ENCODE peak calls at places on chromosomes 3 and 15, in ten cellular contexts. K is CD4-positive, CD25-positive, alpha-beta regulatory T cell; P is upper lobe of right lung; M is breast epithelium; Z is CD8-positive, alpha-beta T cell; O is GM23248; Q is CD4-positive, alpha-beta T cell; L is A549; H is transverse colon; N is mesenchymal stem cell. S is an unnamed sample.

GRCh38 chr3:29282431-29283296 is 1.8 kb downstream of the RBMS3 start:
- DNase-seq in K (peak), P (no peak), M (no peak), Z (no peak), O (peak), Q (no peak), L (no peak), H (no peak), N (peak), S (no peak)

GRCh38 chr3:81851166-81851565 is 89.7 kb upstream of the GBE1 start:
- DNase-seq in K (no peak), P (no peak), M (no peak), Z (no peak), O (no peak), Q (no peak), L (no peak), H (no peak), N (no peak), S (no peak)

GRCh38 chr3:77467702-77468407 is 428.0 kb downstream of the ROBO2 start:
- DNase-seq in K (no peak), P (no peak), M (no peak), Z (no peak), O (peak), Q (no peak), L (no peak), H (no peak), N (no peak), S (no peak)

GRCh38 chr15:68154923-68155559 is 50.1 kb downstream of the CALML4 start:
- DNase-seq in K (peak), P (no peak), M (no peak), Z (peak), O (peak), Q (peak), L (peak), H (peak), N (peak), S (no peak)

GRCh38 chr3:41836360-41837134 is 125.4 kb downstream of the ULK4 start:
- DNase-seq in K (peak), P (no peak), M (no peak), Z (no peak), O (no peak), Q (no peak), L (no peak), H (no peak), N (no peak), S (no peak)

GRCh38 chr15:73438651-73439050 is 4.3 kb upstream of the REC114 start:
- DNase-seq in K (no peak), P (no peak), M (no peak), Z (no peak), O (no peak), Q (no peak), L (no peak), H (no peak), N (no peak), S (no peak)

GRCh38 chr3:39404943-39405686 is 1.4 kb upstream of the RPSA start:
- DNase-seq in K (no peak), P (no peak), M (no peak), Z (no peak), O (no peak), Q (no peak), L (no peak), H (no peak), N (no peak), S (no peak)

GRCh38 chr3:15753056-15753710 is 44.6 kb downstream of the ANKRD28 start:
- DNase-seq in K (no peak), P (no peak), M (no peak), Z (no peak), O (no peak), Q (no peak), L (no peak), H (no peak), N (no peak), S (no peak)

GRCh38 chr15:70029297-70029701 is 68.4 kb downstream of the TLE3 start:
- DNase-seq in K (no peak), P (peak), M (no peak), Z (no peak), O (no peak), Q (no peak), L (no peak), H (no peak), N (no peak), S (no peak)

GRCh38 chr3:153038779-153039178 is 123.2 kb upstream of the RAP2B start:
- DNase-seq in K (no peak), P (no peak), M (no peak), Z (no peak), O (peak), Q (no peak), L (no peak), H (peak), N (no peak), S (no peak)

GRCh38 chr15:28246605-28247004 is 75.4 kb downstream of the HERC2 start:
- DNase-seq in K (no peak), P (no peak), M (no peak), Z (no peak), O (no peak), Q (no peak), L (no peak), H (no peak), N (no peak), S (no peak)

GRCh38 chr15:75140080-75140879 is 61.4 kb upstream of the C15orf39 start:
- DNase-seq in K (no peak), P (no peak), M (no peak), Z (no peak), O (no peak), Q (no peak), L (no peak), H (no peak), N (no peak), S (no peak)

GRCh38 chr3:74067296-74067695 is 442.6 kb upstream of the PDZRN3 start:
- DNase-seq in K (no peak), P (no peak), M (no peak), Z (no peak), O (peak), Q (no peak), L (no peak), H (no peak), N (peak), S (no peak)

GRCh38 chr15:69623521-69624513 is 171.2 kb downstream of the RPLP1 start:
- DNase-seq in K (no peak), P (no peak), M (no peak), Z (no peak), O (peak), Q (no peak), L (no peak), H (no peak), N (no peak), S (no peak)

GRCh38 chr15:42289166-42289565 is 15.9 kb upstream of the TMEM87A start:
- DNase-seq in K (no peak), P (no peak), M (no peak), Z (no peak), O (peak), Q (no peak), L (no peak), H (no peak), N (no peak), S (no peak)

GRCh38 chr15:51097553-51098330 is 3.0 kb upstream of the TNFAIP8L3 start:
- DNase-seq in K (no peak), P (no peak), M (no peak), Z (no peak), O (peak), Q (no peak), L (no peak), H (no peak), N (peak), S (no peak)

GRCh38 chr3:193250492-193250891 is 9.5 kb downstream of the PLAAT1 start:
- DNase-seq in K (no peak), P (no peak), M (no peak), Z (no peak), O (no peak), Q (no peak), L (no peak), H (no peak), N (no peak), S (no peak)

GRCh38 chr15:69939513-69940440 is 157.9 kb downstream of the TLE3 start:
- DNase-seq in K (no peak), P (no peak), M (peak), Z (no peak), O (no peak), Q (no peak), L (no peak), H (no peak), N (no peak), S (no peak)

GRCh38 chr3:101635954-101636798 is 40.8 kb downstream of the ZBTB11 start:
- DNase-seq in K (peak), P (peak), M (no peak), Z (peak), O (peak), Q (peak), L (peak), H (peak), N (peak), S (peak)

GRCh38 chr15:29528276-29528675 is 258.7 kb upstream of the NSMCE3 start:
- DNase-seq in K (no peak), P (no peak), M (no peak), Z (no peak), O (no peak), Q (no peak), L (no peak), H (no peak), N (no peak), S (no peak)

GRCh38 chr3:147392083-147392916 is 14.0 kb downstream of the ZIC4 start:
- DNase-seq in K (no peak), P (no peak), M (no peak), Z (no peak), O (peak), Q (no peak), L (no peak), H (no peak), N (no peak), S (peak)

GRCh38 chr3:76410762-76411281 is 625.5 kb upstream of the ZNF717 start:
- DNase-seq in K (no peak), P (no peak), M (no peak), Z (no peak), O (peak), Q (no peak), L (no peak), H (no peak), N (no peak), S (no peak)

GRCh38 chr3:45078910-45079522 is 52.9 kb downstream of the CLEC3B start:
- DNase-seq in K (peak), P (no peak), M (no peak), Z (no peak), O (peak), Q (no peak), L (no peak), H (peak), N (peak), S (no peak)

GRCh38 chr3:53328750-53329149 is 18.6 kb downstream of the DCP1A start:
- DNase-seq in K (no peak), P (no peak), M (no peak), Z (no peak), O (no peak), Q (no peak), L (no peak), H (no peak), N (peak), S (no peak)

GRCh38 chr3:55270976-55271375 is 216.1 kb downstream of the WNT5A start:
- DNase-seq in K (no peak), P (no peak), M (no peak), Z (no peak), O (peak), Q (no peak), L (no peak), H (no peak), N (peak), S (no peak)

GRCh38 chr3:13420051-13420816 is at the start of gene NUP210:
- DNase-seq in K (peak), P (peak), M (no peak), Z (peak), O (no peak), Q (peak), L (peak), H (peak), N (no peak), S (no peak)

GRCh38 chr3:13009132-13009945 is 63.9 kb downstream of the IQSEC1 start:
- DNase-seq in K (peak), P (peak), M (no peak), Z (peak), O (no peak), Q (peak), L (no peak), H (peak), N (no peak), S (no peak)

GRCh38 chr15:67997996-67998395 is 56.1 kb upstream of the PIAS1 start:
- DNase-seq in K (no peak), P (no peak), M (no peak), Z (no peak), O (peak), Q (no peak), L (peak), H (no peak), N (peak), S (no peak)

GRCh38 chr15:29122506-29122905 is 147.1 kb downstream of the NSMCE3 start:
- DNase-seq in K (no peak), P (no peak), M (no peak), Z (no peak), O (no peak), Q (no peak), L (no peak), H (no peak), N (no peak), S (no peak)

GRCh38 chr3:70811880-70812279 is 499.4 kb upstream of the MDFIC2 start:
- DNase-seq in K (peak), P (no peak), M (peak), Z (no peak), O (peak), Q (no peak), L (no peak), H (no peak), N (peak), S (no peak)

GRCh38 chr15:88513195-88513594 is 33.3 kb downstream of the DET1 start:
- DNase-seq in K (no peak), P (no peak), M (no peak), Z (no peak), O (peak), Q (no peak), L (no peak), H (no peak), N (peak), S (no peak)

GRCh38 chr15:37880009-37880834 is 54.2 kb upstream of the TMCO5A start:
- DNase-seq in K (peak), P (no peak), M (no peak), Z (no peak), O (peak), Q (no peak), L (peak), H (no peak), N (peak), S (no peak)

GRCh38 chr3:111541911-111542483 is at the start of gene CD96:
- DNase-seq in K (peak), P (no peak), M (no peak), Z (peak), O (peak), Q (peak), L (no peak), H (peak), N (no peak), S (no peak)

GRCh38 chr3:111321786-111322185 is 220.2 kb upstream of the CD96 start:
- DNase-seq in K (no peak), P (no peak), M (no peak), Z (no peak), O (no peak), Q (no peak), L (no peak), H (no peak), N (no peak), S (no peak)

GRCh38 chr3:136559896-136560295 is 192.3 kb downstream of the STAG1 start:
- DNase-seq in K (no peak), P (no peak), M (no peak), Z (no peak), O (peak), Q (no peak), L (no peak), H (no peak), N (no peak), S (no peak)

GRCh38 chr15:99951471-99951870 is 218.2 kb upstream of the LYSMD4 start:
- DNase-seq in K (no peak), P (no peak), M (no peak), Z (no peak), O (no peak), Q (no peak), L (no peak), H (no peak), N (no peak), S (no peak)

GRCh38 chr15:57550640-57551039 is 41.1 kb upstream of the MYZAP start:
- DNase-seq in K (no peak), P (peak), M (peak), Z (no peak), O (no peak), Q (no peak), L (no peak), H (peak), N (no peak), S (no peak)

DNA sequence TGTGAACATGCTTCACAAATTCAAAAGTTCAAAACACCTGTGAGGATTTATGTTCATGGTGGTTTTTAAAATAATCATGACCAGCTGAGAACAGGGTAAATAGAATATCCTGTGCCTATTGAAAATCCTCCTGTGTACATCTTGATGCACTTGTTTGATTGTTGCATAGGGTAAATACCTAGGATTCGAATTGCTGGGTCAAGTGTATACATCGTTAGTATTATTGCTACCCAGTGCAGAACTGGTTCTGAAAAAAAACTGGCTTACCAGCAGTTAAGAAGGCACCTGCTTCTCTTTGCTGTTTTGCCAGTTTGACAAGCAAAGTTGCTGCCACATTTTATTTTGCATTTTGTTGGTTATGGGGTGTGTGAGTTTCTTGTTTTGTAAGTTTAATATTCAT is 272.6 kb downstream of the CLSTN2 start:
- DNase-seq in K (no peak), P (no peak), M (no peak), Z (no peak), O (no peak), Q (no peak), L (no peak), H (no peak), N (no peak), S (no peak)
- H3K27ac ChIP-seq in K (no peak), P (no peak), M (no peak), Z (no peak), O (no peak), Q (no peak), L (no peak), H (no peak), N (no peak), S (no peak)

GRCh38 chr3:86990171-86990733 is 697 bp downstream of the VGLL3 start:
- DNase-seq in K (no peak), P (peak), M (no peak), Z (no peak), O (peak), Q (no peak), L (no peak), H (no peak), N (peak), S (no peak)
- H3K27ac ChIP-seq in K (no peak), P (peak), M (peak), Z (no peak), O (peak), Q (no peak), L (peak), H (peak), N (peak), S (no peak)

GRCh38 chr15:34682673-34683072 is 72.1 kb downstream of the GJD2 start:
- DNase-seq in K (no peak), P (no peak), M (no peak), Z (no peak), O (peak), Q (no peak), L (no peak), H (no peak), N (no peak), S (no peak)
- H3K27ac ChIP-seq in K (no peak), P (no peak), M (no peak), Z (no peak), O (no peak), Q (no peak), L (no peak), H (no peak), N (no peak), S (no peak)

GRCh38 chr3:135440233-135440632 is 525.3 kb upstream of the PPP2R3A start:
- DNase-seq in K (no peak), P (no peak), M (no peak), Z (no peak), O (no peak), Q (no peak), L (no peak), H (no peak), N (no peak), S (no peak)
- H3K27ac ChIP-seq in K (no peak), P (no peak), M (no peak), Z (no peak), O (no peak), Q (no peak), L (no peak), H (no peak), N (no peak), S (no peak)

DNA sequence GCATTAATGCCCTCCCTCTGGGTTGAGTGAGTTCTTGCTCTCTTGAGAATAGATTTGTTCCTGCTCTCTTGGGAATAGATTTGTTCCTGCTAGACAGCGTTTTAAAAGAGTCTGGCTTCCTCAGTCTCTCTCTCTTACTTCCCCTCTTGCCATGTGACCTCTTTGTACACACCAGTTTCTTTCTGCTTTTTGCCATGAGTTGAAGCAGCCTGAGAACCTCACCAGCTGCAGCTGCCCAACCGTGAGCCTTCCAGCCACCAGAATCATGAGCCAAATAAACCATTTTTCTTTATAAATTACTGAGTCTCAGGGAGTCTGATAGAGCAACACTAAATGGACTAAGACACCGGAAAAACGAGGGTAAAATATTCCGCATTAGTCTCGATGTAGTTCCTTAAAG is 253.6 kb downstream of the CNTN6 start:
- DNase-seq in K (no peak), P (no peak), M (no peak), Z (no peak), O (no peak), Q (no peak), L (no peak), H (no peak), N (no peak), S (no peak)
- H3K27ac ChIP-seq in K (no peak), P (no peak), M (no peak), Z (no peak), O (no peak), Q (no peak), L (no peak), H (no peak), N (no peak), S (no peak)

S was measured in caudate nucleus.